ENCODE peak calls at places on chromosomes 1 and 21, in five cellular contexts. I, G, V, A and T are unnamed samples.

GRCh38 chr1:85465099-85465790 is at the start of gene DDAH1:
- DNase-seq in I (peak), G (peak), V (peak), A (peak), T (no peak)

GRCh38 chr1:41013812-41014211 is 7.7 kb downstream of the SLFNL1 start:
- DNase-seq in I (no peak), G (no peak), V (no peak), A (no peak), T (no peak)

GRCh38 chr21:25708467-25709065 is 26.1 kb downstream of the ATP5PF start:
- DNase-seq in I (peak), G (peak), V (peak), A (no peak), T (no peak)

GRCh38 chr21:42227909-42228708 is 9.2 kb downstream of the ABCG1 start:
- DNase-seq in I (peak), G (peak), V (peak), A (peak), T (peak)

GRCh38 chr1:205062319-205062718 is 19.3 kb downstream of the CNTN2 start:
- DNase-seq in I (no peak), G (no peak), V (peak), A (no peak), T (no peak)

GRCh38 chr1:63829349-63830327 is 55.8 kb downstream of the ROR1 start:
- DNase-seq in I (peak), G (peak), V (no peak), A (no peak), T (no peak)

GRCh38 chr1:183195146-183195571 is 9.1 kb downstream of the LAMC2 start:
- DNase-seq in I (peak), G (peak), V (no peak), A (no peak), T (peak)

GRCh38 chr21:44087426-44088400 is 19.5 kb upstream of the PWP2 start:
- DNase-seq in I (no peak), G (no peak), V (no peak), A (no peak), T (no peak)

GRCh38 chr1:27154469-27154990 is 395 bp downstream of the SLC9A1 start:
- DNase-seq in I (no peak), G (no peak), V (no peak), A (no peak), T (no peak)

GRCh38 chr1:11501491-11501897 is 22.5 kb downstream of the DISP3 start:
- DNase-seq in I (no peak), G (no peak), V (no peak), A (no peak), T (no peak)

GRCh38 chr1:161351482-161351881 is 16.2 kb downstream of the CFAP126 start:
- DNase-seq in I (peak), G (no peak), V (peak), A (no peak), T (no peak)

GRCh38 chr1:61244114-61244513 is 161.8 kb downstream of the NFIA start:
- DNase-seq in I (peak), G (peak), V (no peak), A (no peak), T (no peak)

GRCh38 chr1:25756210-25756609 is 43.8 kb upstream of the SELENON start:
- DNase-seq in I (no peak), G (no peak), V (no peak), A (no peak), T (no peak)

GRCh38 chr1:62436039-62436465 is 797 bp upstream of the USP1 start:
- DNase-seq in I (no peak), G (peak), V (no peak), A (peak), T (no peak)

GRCh38 chr1:94622757-94623156 is 81.2 kb upstream of the F3 start:
- DNase-seq in I (peak), G (peak), V (no peak), A (peak), T (peak)

GRCh38 chr21:35093514-35093913 is 44.4 kb upstream of the RUNX1 start:
- DNase-seq in I (no peak), G (no peak), V (no peak), A (no peak), T (no peak)

GRCh38 chr1:113674591-113674990 is 84.7 kb downstream of the PHTF1 start:
- DNase-seq in I (no peak), G (no peak), V (no peak), A (no peak), T (no peak)

GRCh38 chr1:244054247-244054923 is 3.3 kb downstream of the ZBTB18 start:
- DNase-seq in I (no peak), G (no peak), V (peak), A (no peak), T (no peak)

GRCh38 chr1:43861337-43861736 is 72.3 kb upstream of the ARTN start:
- DNase-seq in I (peak), G (peak), V (no peak), A (no peak), T (peak)

GRCh38 chr1:48776400-48777218 is at the start of gene BEND5:
- DNase-seq in I (no peak), G (peak), V (peak), A (no peak), T (no peak)

GRCh38 chr1:1080122-1080753 is 6.1 kb upstream of the RNF223 start:
- DNase-seq in I (peak), G (peak), V (peak), A (no peak), T (no peak)

GRCh38 chr1:225481738-225482137 is 53.9 kb upstream of the LBR start:
- DNase-seq in I (no peak), G (no peak), V (no peak), A (no peak), T (no peak)

GRCh38 chr21:41107602-41108001 is 60.4 kb upstream of the BACE2 start:
- DNase-seq in I (no peak), G (no peak), V (no peak), A (no peak), T (no peak)

GRCh38 chr21:31337991-31338891 is 5.8 kb downstream of the TIAM1 start:
- DNase-seq in I (no peak), G (no peak), V (no peak), A (no peak), T (no peak)

GRCh38 chr21:45208627-45208951 is 79.1 kb downstream of the POFUT2 start:
- DNase-seq in I (peak), G (no peak), V (no peak), A (no peak), T (no peak)

GRCh38 chr1:246591958-246592357 is 25.7 kb downstream of the CNST start:
- DNase-seq in I (no peak), G (no peak), V (no peak), A (no peak), T (no peak)

GRCh38 chr1:208835082-208835467 is 590.9 kb upstream of the PLXNA2 start:
- DNase-seq in I (no peak), G (no peak), V (no peak), A (no peak), T (no peak)

GRCh38 chr1:71081697-71082080 is 854 bp upstream of the ZRANB2 start:
- DNase-seq in I (no peak), G (no peak), V (peak), A (no peak), T (no peak)

GRCh38 chr1:223421676-223422075 is 28.5 kb downstream of the CCDC185 start:
- DNase-seq in I (no peak), G (no peak), V (no peak), A (no peak), T (no peak)

GRCh38 chr1:109161836-109162606 is 48.1 kb downstream of the ELAPOR1 start:
- DNase-seq in I (peak), G (peak), V (no peak), A (peak), T (peak)

GRCh38 chr1:119217429-119217828 is 77.0 kb upstream of the WARS2 start:
- DNase-seq in I (no peak), G (no peak), V (no peak), A (no peak), T (no peak)

GRCh38 chr1:37922767-37923550 is 23.9 kb downstream of the INPP5B start:
- DNase-seq in I (no peak), G (no peak), V (no peak), A (no peak), T (no peak)

GRCh38 chr1:160639652-160640051 is 7.2 kb downstream of the SLAMF1 start:
- DNase-seq in I (peak), G (no peak), V (no peak), A (no peak), T (no peak)

GRCh38 chr1:178134061-178134460 is 40.2 kb downstream of the RASAL2 start:
- DNase-seq in I (peak), G (peak), V (no peak), A (no peak), T (no peak)

GRCh38 chr21:30434033-30434631 is 4.1 kb downstream of the KRTAP13-4 start:
- DNase-seq in I (peak), G (peak), V (peak), A (peak), T (no peak)

GRCh38 chr1:3168678-3169077 is 99.7 kb downstream of the PRDM16 start:
- DNase-seq in I (no peak), G (no peak), V (peak), A (no peak), T (no peak)

GRCh38 chr1:192539450-192540132 is 36.0 kb upstream of the RGS1 start:
- DNase-seq in I (peak), G (peak), V (no peak), A (peak), T (no peak)

GRCh38 chr1:234997201-234998173 is 131.2 kb downstream of the TOMM20 start:
- DNase-seq in I (peak), G (peak), V (no peak), A (peak), T (peak)